ENCODE peak calls at places on chromosomes 4 and X, in ten cellular contexts. Y is NCI-H774, F is glutamatergic neuron, O is HL-60, P is HCEC 1CT, J is fibroblast of the conjunctiva, N is ELR, K is substantia nigra, Q is BJ, M is progenitor cell of endocrine pancreas. A is an unnamed sample.

GRCh38 chr4:126794363-126794762 is 838.4 kb upstream of the INTU start:
- DNase-seq in Y (no peak), K (no peak), J (no peak), N (peak), F (no peak), Q (no peak), O (no peak), M (no peak), P (peak), A (peak)

GRCh38 chrX:106177106-106177981 is 9.2 kb downstream of the PWWP3B start:
- DNase-seq in M (no peak), P (no peak), Q (no peak), J (peak), O (no peak), F (peak), K (peak), N (no peak), Y (peak), A (no peak)

GRCh38 chr4:166903408-166903807 is 330.9 kb downstream of the SPOCK3 start:
- DNase-seq in Q (no peak), F (no peak), J (no peak), N (no peak), M (no peak), O (no peak), K (no peak), Y (no peak), P (no peak), A (no peak)

GRCh38 chr4:141046255-141046654 is 87.0 kb downstream of the RNF150 start:
- DNase-seq in J (peak), M (no peak), O (no peak), N (peak), Y (no peak), K (no peak), P (peak), F (no peak), Q (peak), A (peak)

GRCh38 chr4:164542431-164542830 is 211.5 kb upstream of the SMIM31 start:
- DNase-seq in Y (no peak), F (no peak), P (no peak), J (no peak), Q (no peak), N (no peak), M (no peak), O (no peak), K (no peak), A (no peak)

GRCh38 chr4:85751907-85752306 is 277.0 kb downstream of the ARHGAP24 start:
- DNase-seq in F (no peak), J (no peak), Y (no peak), K (no peak), Q (no peak), P (no peak), M (no peak), N (no peak), O (no peak), A (no peak)

GRCh38 chr4:38075370-38076152 is 115.4 kb downstream of the PTTG2 start:
- DNase-seq in K (no peak), J (no peak), O (peak), P (peak), Y (no peak), Q (peak), M (no peak), F (no peak), N (peak), A (peak)

GRCh38 chr4:186144596-186145569 is 40.4 kb downstream of the FAM149A start:
- DNase-seq in K (peak), Y (no peak), P (no peak), F (peak), O (no peak), Q (no peak), M (peak), N (peak), J (no peak), A (peak)

GRCh38 chr4:74953647-74954046 is 20.7 kb downstream of the PARM1 start:
- DNase-seq in P (no peak), N (no peak), F (no peak), J (no peak), Y (no peak), Q (no peak), K (no peak), M (no peak), O (no peak), A (no peak)

GRCh38 chr4:118224239-118224829 is 128.5 kb downstream of the PRSS12 start:
- DNase-seq in N (peak), P (peak), O (peak), Y (peak), F (no peak), Q (peak), K (no peak), M (no peak), J (peak), A (peak)

GRCh38 chr4:94995684-94996394 is 238.1 kb downstream of the BMPR1B start:
- DNase-seq in O (no peak), P (no peak), K (no peak), F (no peak), J (no peak), Q (no peak), Y (no peak), M (no peak), N (no peak), A (no peak)

GRCh38 chr4:171983935-171984805 is 171.0 kb downstream of the GALNTL6 start:
- DNase-seq in Y (no peak), N (no peak), F (no peak), Q (no peak), O (no peak), K (no peak), M (no peak), P (no peak), J (no peak), A (no peak)

GRCh38 chr4:94032754-94033153 is 174.9 kb upstream of the SMARCAD1 start:
- DNase-seq in Y (no peak), Q (no peak), P (no peak), K (no peak), J (no peak), O (no peak), F (no peak), N (peak), M (no peak), A (peak)

GRCh38 chr4:156771171-156771837 is 200.3 kb downstream of the PDGFC start:
- DNase-seq in P (peak), F (no peak), O (no peak), Q (no peak), N (peak), J (peak), M (no peak), K (no peak), Y (peak), A (peak)

A was measured in EH.